ENCODE peak calls at places on chromosomes 11 and 22, in four cellular contexts. T is endothelial cell of umbilical vein, G is HepG2, W is K562. C is an unnamed sample.

GRCh38 chr22:45446216-45446615 is 32.7 kb downstream of the RIBC2 start:
- DNase-seq in T (no peak), G (no peak), W (no peak), C (no peak)

GRCh38 chr22:46830001-46830715 is 67.7 kb downstream of the TBC1D22A start:
- DNase-seq in T (peak), G (no peak), W (no peak), C (peak)

GRCh38 chr11:111452146-111452545 is 60.0 kb downstream of the BTG4 start:
- DNase-seq in T (no peak), G (no peak), W (no peak), C (no peak)

GRCh38 chr11:126317681-126318641 is 14.1 kb downstream of the DCPS start:
- DNase-seq in T (no peak), G (no peak), W (no peak), C (no peak)

GRCh38 chr22:17115311-17115710 is 5.8 kb downstream of the TMEM121B start:
- DNase-seq in T (no peak), G (no peak), W (no peak), C (no peak)

GRCh38 chr11:22263613-22264012 is 70.7 kb downstream of the ANO5 start:
- DNase-seq in T (no peak), G (no peak), W (no peak), C (no peak)

GRCh38 chr22:22687638-22688500 is 43.5 kb downstream of the GGTLC2 start:
- DNase-seq in T (peak), G (peak), W (peak), C (peak)

GRCh38 chr11:76686261-76687079 is 15.9 kb upstream of the LRRC32 start:
- DNase-seq in T (no peak), G (no peak), W (no peak), C (no peak)

GRCh38 chr11:122271167-122271566 is 155.2 kb upstream of the BLID start:
- DNase-seq in T (no peak), G (no peak), W (no peak), C (no peak)

GRCh38 chr11:113395782-113396336 is 8.3 kb downstream of the ANKK1 start:
- DNase-seq in T (no peak), G (no peak), W (no peak), C (no peak)

GRCh38 chr11:3169235-3169951 is 4.3 kb upstream of the OSBPL5 start:
- DNase-seq in T (peak), G (no peak), W (peak), C (no peak)

GRCh38 chr11:129445226-129445625 is 69.6 kb downstream of the BARX2 start:
- DNase-seq in T (no peak), G (no peak), W (no peak), C (no peak)

GRCh38 chr11:96155627-96156378 is 187.2 kb downstream of the MAML2 start:
- DNase-seq in T (peak), G (peak), W (peak), C (peak)

GRCh38 chr22:49260681-49261580 is 566.7 kb downstream of the BRD1 start:
- DNase-seq in T (no peak), G (no peak), W (no peak), C (no peak)

GRCh38 chr11:111557425-111558111 is 17.0 kb downstream of the LAYN start:
- DNase-seq in T (no peak), G (peak), W (no peak), C (peak)

GRCh38 chr11:121041072-121041471 is 17.2 kb downstream of the TBCEL start:
- DNase-seq in T (no peak), G (no peak), W (no peak), C (no peak)

GRCh38 chr22:50463188-50463900 is 11.5 kb downstream of the SBF1 start:
- DNase-seq in T (no peak), G (no peak), W (no peak), C (no peak)

GRCh38 chr22:48361099-48361639 is 1466.5 kb downstream of the BRD1 start:
- DNase-seq in T (no peak), G (no peak), W (no peak), C (no peak)

GRCh38 chr11:3108183-3108721 is 51.0 kb upstream of the CARS1 start:
- DNase-seq in T (no peak), G (no peak), W (no peak), C (no peak)

GRCh38 chr11:72970557-72971118 is 156.4 kb downstream of the ATG16L2 start:
- DNase-seq in T (no peak), G (no peak), W (no peak), C (no peak)

GRCh38 chr11:126090452-126090851 is 27.8 kb upstream of the CDON start:
- DNase-seq in T (no peak), G (no peak), W (no peak), C (no peak)

GRCh38 chr11:48087422-48087821 is 107.1 kb downstream of the PTPRJ start:
- DNase-seq in T (no peak), G (no peak), W (no peak), C (no peak)

GRCh38 chr22:27799334-27800249 is 2.0 kb downstream of the MN1 start:
- DNase-seq in T (no peak), G (no peak), W (no peak), C (no peak)

GRCh38 chr22:19304547-19304946 is 13.0 kb upstream of the CLTCL1 start:
- DNase-seq in T (no peak), G (no peak), W (peak), C (no peak)

GRCh38 chr11:115606223-115607220 is 102.3 kb upstream of the CADM1 start:
- DNase-seq in T (no peak), G (no peak), W (no peak), C (no peak)

GRCh38 chr22:32650553-32651345 is 150.8 kb upstream of the TIMP3 start:
- DNase-seq in T (no peak), G (no peak), W (peak), C (no peak)

GRCh38 chr11:6298605-6299004 is 21.7 kb downstream of the CAVIN3 start:
- DNase-seq in T (peak), G (peak), W (no peak), C (peak)

GRCh38 chr11:64891215-64891848 is 12.9 kb upstream of the EHD1 start:
- DNase-seq in T (no peak), G (no peak), W (no peak), C (no peak)

GRCh38 chr22:48844096-48844675 is 983.5 kb downstream of the BRD1 start:
- DNase-seq in T (no peak), G (no peak), W (no peak), C (no peak)

GRCh38 chr11:71342951-71343827 is 90.8 kb upstream of the SHANK2 start:
- DNase-seq in T (no peak), G (peak), W (peak), C (peak)

GRCh38 chr11:103108933-103109817 is at the start of gene DYNC2H1:
- DNase-seq in T (peak), G (peak), W (peak), C (peak)
- TF ChIP-seq MYC in T (no peak), G (peak), W (peak), C (no peak)

GRCh38 chr22:35899736-35900135 is 128.9 kb downstream of the RBFOX2 start:
- DNase-seq in T (no peak), G (no peak), W (no peak), C (no peak)
- TF ChIP-seq JUN in T (no peak), G (no peak), W (no peak), C (no peak)

GRCh38 chr11:117437791-117438130 is 110.1 kb downstream of the CEP164 start:
- DNase-seq in T (no peak), G (no peak), W (no peak), C (no peak)

GRCh38 chr11:117440258-117440657 is 112.6 kb downstream of the CEP164 start:
- DNase-seq in T (no peak), G (no peak), W (no peak), C (no peak)

GRCh38 chr11:117439256-117439655 is 111.6 kb downstream of the CEP164 start:
- DNase-seq in T (no peak), G (no peak), W (no peak), C (no peak)

GRCh38 chr11:117437041-117437790 is 109.6 kb downstream of the CEP164 start:
- DNase-seq in T (no peak), G (no peak), W (no peak), C (no peak)

DNA sequence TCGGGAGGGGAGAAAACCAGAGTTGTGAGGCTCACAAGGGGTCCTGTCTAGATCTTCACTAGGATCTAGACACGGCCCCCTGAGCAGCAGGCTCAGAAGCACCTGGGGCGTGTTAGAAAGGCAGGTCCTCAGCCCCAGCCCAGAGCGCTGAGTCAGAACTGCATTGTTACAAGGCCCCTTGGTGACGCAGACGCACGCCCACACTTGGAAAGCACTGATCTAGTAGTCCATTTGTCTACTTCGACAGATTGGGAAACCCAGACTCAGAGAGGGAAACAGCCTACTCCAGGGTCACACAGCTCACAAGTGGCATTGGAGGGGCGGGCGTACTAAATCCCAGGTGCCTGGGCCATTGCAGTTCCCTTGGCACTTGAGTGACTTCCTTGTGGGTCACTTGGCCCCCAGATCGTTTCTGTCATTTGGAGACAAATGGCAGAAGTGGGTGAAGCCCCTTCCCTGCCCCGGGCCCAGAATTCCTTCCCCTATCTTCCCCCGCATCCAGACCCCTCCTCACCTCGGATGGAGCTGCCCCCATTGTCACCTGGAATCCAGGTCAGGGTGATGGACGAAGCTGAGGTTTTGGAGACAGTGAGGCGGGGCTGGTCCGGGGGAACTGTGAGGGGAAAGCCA is 110.8 kb downstream of the CEP164 start:
- DNase-seq in T (no peak), G (no peak), W (no peak), C (no peak)
- TF ChIP-seq MYC in T (no peak), G (no peak), W (no peak), C (no peak)

GRCh38 chr11:11913395-11913794 is 71.6 kb downstream of the USP47 start:
- DNase-seq in T (no peak), G (no peak), W (no peak), C (no peak)

GRCh38 chr11:11910541-11910940 is 68.8 kb downstream of the USP47 start:
- DNase-seq in T (no peak), G (no peak), W (no peak), C (no peak)

GRCh38 chr11:11915625-11916024 is 73.9 kb downstream of the USP47 start:
- DNase-seq in T (no peak), G (no peak), W (no peak), C (no peak)

GRCh38 chr11:11909727-11910126 is 68.0 kb downstream of the USP47 start:
- DNase-seq in T (no peak), G (no peak), W (no peak), C (no peak)
- TF ChIP-seq JUN in T (no peak), G (no peak), W (no peak), C (no peak)

DNA sequence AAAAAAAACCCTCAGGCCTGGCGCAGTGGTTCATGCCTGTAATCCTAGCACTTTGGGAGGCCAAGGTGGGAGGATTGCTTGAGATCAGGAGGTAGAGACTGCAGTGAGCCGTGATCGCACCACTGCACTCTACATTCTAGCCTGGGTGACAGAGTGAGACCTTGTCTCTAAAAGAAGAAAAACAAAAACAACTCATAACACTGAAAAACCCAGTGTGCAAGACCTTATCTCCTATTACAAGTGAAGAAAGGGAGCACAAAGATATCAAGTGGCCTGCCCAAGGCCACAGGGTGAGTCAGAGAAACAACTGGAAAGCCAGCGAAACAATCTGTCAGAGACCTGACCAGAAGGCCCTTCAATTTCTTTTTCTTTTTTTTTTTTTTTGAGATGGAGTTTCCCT is 2.5 kb downstream of the TXN2 start:
- DNase-seq in T (no peak), G (no peak), W (peak), C (no peak)
- TF ChIP-seq MYC in T (no peak), G (no peak), W (no peak), C (no peak)

C was measured in A549.